ENCODE peak calls at places on chromosomes 13 and 19, in five cellular contexts. V is effector memory CD4-positive, alpha-beta T cell; O is CD8-positive, alpha-beta T cell; Q is IMR-90; H is right lobe of liver. B is an unnamed sample. For H3K4me1 and H3K27me3, the result is how much of the 10 kb centered on the place peaks cover.

GRCh38 chr19:40933025-40933424 is 51.0 kb upstream of the CYP2A7 start:
- DNase-seq in V (no peak), O (no peak), Q (no peak), H (no peak), B (no peak)

GRCh38 chr19:32317045-32317444 is 28.4 kb upstream of the ZNF507 start:
- DNase-seq in V (no peak), O (no peak), Q (no peak), H (no peak), B (no peak)

GRCh38 chr13:54484166-54484565 is 1455.6 kb downstream of the OLFM4 start:
- DNase-seq in V (no peak), O (no peak), Q (no peak), H (no peak), B (no peak)

GRCh38 chr13:48268019-48268418 is 35.0 kb downstream of the ITM2B start:
- DNase-seq in V (no peak), O (no peak), Q (no peak), H (no peak), B (no peak)

GRCh38 chr19:34574704-34575103 is 93.1 kb downstream of the WTIP start:
- DNase-seq in V (no peak), O (no peak), Q (no peak), H (no peak), B (no peak)

GRCh38 chr19:18833849-18834643 is 2.3 kb downstream of the UPF1 start:
- DNase-seq in V (no peak), O (no peak), Q (no peak), H (no peak), B (no peak)

GRCh38 chr13:112119192-112120030 is 52.5 kb downstream of the SOX1 start:
- DNase-seq in V (no peak), O (no peak), Q (no peak), H (no peak), B (no peak)

GRCh38 chr19:1019980-1020867 is 699 bp downstream of the TMEM259 start:
- DNase-seq in V (no peak), O (no peak), Q (no peak), H (peak), B (no peak)

GRCh38 chr13:86892330-86892729 is 778.8 kb upstream of the SLITRK5 start:
- DNase-seq in V (no peak), O (no peak), Q (peak), H (no peak), B (no peak)

GRCh38 chr13:104015646-104016396 is 949.6 kb upstream of the SLC10A2 start:
- DNase-seq in V (no peak), O (no peak), Q (peak), H (no peak), B (no peak)

GRCh38 chr19:29531458-29532025 is 5.7 kb downstream of the VSTM2B start:
- DNase-seq in V (no peak), O (no peak), Q (no peak), H (peak), B (peak)

GRCh38 chr13:43757266-43757665 is 29.5 kb downstream of the ENOX1 start:
- DNase-seq in V (no peak), O (no peak), Q (no peak), H (no peak), B (no peak)

GRCh38 chr19:45681391-45682015 is 10.2 kb downstream of the SNRPD2 start:
- DNase-seq in V (peak), O (peak), Q (peak), H (peak), B (peak)

GRCh38 chr19:34359954-34360315 is 5.1 kb upstream of the GPI start:
- DNase-seq in V (no peak), O (no peak), Q (no peak), H (no peak), B (no peak)

GRCh38 chr13:63942372-63942771 is 2526.7 kb upstream of the PCDH20 start:
- DNase-seq in V (no peak), O (no peak), Q (peak), H (no peak), B (no peak)

GRCh38 chr13:38866649-38867048 is 124.0 kb downstream of the STOML3 start:
- DNase-seq in V (no peak), O (no peak), Q (no peak), H (no peak), B (no peak)

GRCh38 chr13:111204438-111205177 is 89.5 kb downstream of the ARHGEF7 start:
- DNase-seq in V (no peak), O (no peak), Q (peak), H (no peak), B (peak)

GRCh38 chr13:42477588-42478190 is 96.3 kb upstream of the TNFSF11 start:
- DNase-seq in V (no peak), O (no peak), Q (no peak), H (no peak), B (no peak)

GRCh38 chr13:114056205-114057013 is 76.0 kb downstream of the RASA3 start:
- DNase-seq in V (no peak), O (no peak), Q (no peak), H (no peak), B (no peak)
- H3K4me1 ChIP-seq in V (under half), O (half or more), Q (under half), H (under half), B (under half)

GRCh38 chr13:30363725-30364124 is 56.4 kb upstream of the KATNAL1 start:
- DNase-seq in V (no peak), O (no peak), Q (no peak), H (no peak), B (no peak)

GRCh38 chr13:30364876-30365275 is 57.4 kb upstream of the UBE2L5 start:
- DNase-seq in V (no peak), O (no peak), Q (peak), H (no peak), B (no peak)

GRCh38 chr13:30362869-30363268 is 55.5 kb upstream of the KATNAL1 start:
- DNase-seq in V (no peak), O (no peak), Q (no peak), H (no peak), B (no peak)

GRCh38 chr13:30362005-30362788 is 54.8 kb upstream of the KATNAL1 start:
- DNase-seq in V (no peak), O (no peak), Q (no peak), H (no peak), B (no peak)

DNA sequence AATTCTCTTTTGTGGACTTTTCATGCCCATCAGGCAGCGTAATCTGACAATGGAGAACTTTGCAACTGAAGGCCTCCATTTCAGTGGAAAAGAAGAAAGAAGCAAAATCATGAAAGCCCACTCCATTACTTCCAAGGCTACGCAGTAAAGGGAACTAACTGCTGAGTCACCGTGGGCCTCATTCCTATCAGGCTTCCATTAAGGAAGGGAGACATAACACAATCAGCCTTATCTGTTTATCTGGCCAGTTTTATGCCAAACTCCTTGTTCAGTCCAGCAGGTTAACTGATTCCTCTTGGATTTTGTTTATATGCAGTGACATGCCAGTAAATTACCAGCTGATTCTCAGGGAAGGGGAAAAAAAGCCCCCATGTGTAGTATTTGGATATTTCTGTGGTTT is 56.8 kb upstream of the KATNAL1 start:
- DNase-seq in V (no peak), O (no peak), Q (peak), H (no peak), B (no peak)
- H3K27ac ChIP-seq in V (no peak), O (no peak), Q (peak), H (peak), B (no peak)

DNA sequence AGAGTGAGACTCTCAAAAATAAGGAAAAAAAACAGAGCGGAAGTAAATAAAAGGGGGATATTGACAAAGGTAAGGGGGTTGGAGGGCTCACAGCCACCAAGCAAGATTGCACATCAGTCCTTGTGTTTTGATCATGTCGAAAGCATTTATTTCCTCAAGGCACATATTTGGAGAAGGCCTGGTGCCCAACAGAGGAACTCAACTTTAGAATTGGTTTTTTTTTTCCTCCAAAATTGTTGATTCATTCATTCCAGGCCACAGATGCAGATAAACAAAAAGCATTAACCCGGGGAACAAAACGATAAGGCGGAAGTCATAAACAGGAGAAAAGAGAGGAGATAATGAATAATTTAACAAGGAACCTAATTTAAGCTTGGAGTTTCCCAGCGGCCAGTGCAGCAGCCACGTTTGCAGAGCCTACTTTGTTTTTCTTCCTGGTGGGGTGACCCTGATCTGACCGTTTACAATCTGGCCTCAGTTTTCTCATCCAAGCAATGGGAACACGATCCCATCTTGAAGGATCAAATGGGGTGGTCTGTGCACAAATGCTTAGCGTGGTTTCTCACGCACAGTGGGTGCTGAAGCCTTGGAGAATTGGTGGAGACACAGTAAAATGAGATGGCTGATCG is 2.1 kb upstream of the PTPRS start:
- DNase-seq in V (no peak), O (no peak), Q (no peak), H (no peak), B (no peak)
- H3K27me3 ChIP-seq in V (under half), O (under half), Q (under half), H (under half), B (under half)

DNA sequence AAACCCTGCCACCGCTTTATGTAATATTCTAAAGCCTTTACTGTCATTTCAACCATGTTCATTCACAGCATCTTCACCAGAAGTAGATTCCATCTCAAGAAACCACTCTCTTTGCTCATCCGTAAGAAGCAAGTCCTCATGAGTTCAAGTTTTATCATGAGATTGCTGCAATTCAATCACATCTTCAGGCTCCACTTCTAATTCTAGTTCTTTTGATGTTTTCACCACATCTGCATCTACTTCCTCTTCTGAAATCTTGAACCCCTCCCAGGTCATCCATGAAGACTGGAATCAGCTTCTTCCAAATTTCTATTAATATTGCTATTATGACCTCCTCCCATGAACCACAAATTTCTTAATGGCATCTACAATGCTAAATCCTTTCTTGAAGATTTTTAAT is 83.9 kb downstream of the FOXO1 start:
- DNase-seq in V (no peak), O (no peak), Q (no peak), H (no peak), B (no peak)
- H3K4me1 ChIP-seq in V (under half), O (half or more), Q (under half), H (under half), B (under half)

DNA sequence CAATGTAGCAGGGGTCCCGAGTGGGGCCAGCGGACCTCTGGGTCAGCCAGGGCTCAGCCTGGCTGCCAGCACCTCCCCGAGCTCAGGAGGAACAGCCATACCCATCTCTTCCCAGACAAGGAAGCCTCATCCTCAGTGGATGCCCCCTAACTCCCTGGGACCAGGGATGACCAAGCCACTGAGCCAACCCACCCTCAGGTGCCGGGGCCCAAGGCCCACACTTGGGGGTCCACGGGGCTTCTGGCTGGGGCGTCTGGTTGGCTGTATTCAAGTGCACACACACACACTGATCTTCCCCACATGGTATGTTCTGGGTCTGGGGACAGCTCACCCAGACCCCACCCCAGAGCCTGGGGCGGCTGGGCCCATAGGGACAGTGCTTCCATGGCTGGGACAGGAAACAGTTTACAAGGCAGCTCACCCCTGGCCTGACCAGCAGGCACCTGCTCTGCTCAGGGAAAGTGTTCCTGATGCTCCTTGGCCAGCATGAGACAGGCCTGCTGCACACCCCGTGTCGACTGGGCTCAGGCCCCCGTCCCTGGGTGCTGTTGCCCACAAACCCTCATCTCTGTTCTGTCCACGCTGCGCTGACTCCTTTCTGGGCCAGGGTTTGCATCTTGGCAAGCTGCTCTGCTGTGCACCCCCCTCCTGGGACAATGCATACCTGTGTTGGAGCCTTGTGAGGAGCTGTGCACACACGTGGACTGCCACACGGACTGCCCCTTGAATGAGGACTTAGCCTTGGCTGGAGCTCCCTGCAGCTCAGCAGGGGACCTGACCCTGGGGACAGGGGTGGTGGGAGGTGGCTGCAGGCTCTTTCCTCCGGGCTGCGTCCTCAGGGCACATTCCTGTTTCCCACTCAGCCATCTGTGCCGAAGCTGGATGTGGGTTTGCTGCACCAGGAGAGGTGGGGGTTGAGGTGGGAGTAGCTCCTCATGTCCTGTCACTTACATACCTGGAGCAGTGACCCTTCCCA is 7.9 kb downstream of the RAB11B start:
- DNase-seq in V (no peak), O (no peak), Q (no peak), H (peak), B (no peak)
- H3K27ac ChIP-seq in V (no peak), O (no peak), Q (no peak), H (no peak), B (no peak)

GRCh38 chr19:39083599-39083982 is 577 bp upstream of the ACP7 start:
- DNase-seq in V (no peak), O (no peak), Q (no peak), H (no peak), B (no peak)

GRCh38 chr19:39086401-39086800 is 2.2 kb downstream of the ACP7 start:
- DNase-seq in V (no peak), O (no peak), Q (no peak), H (no peak), B (no peak)

GRCh38 chr19:39083983-39084731 is at the start of gene ACP7:
- DNase-seq in V (no peak), O (peak), Q (no peak), H (no peak), B (no peak)

GRCh38 chr19:39084732-39085080 is 538 bp downstream of the ACP7 start:
- DNase-seq in V (no peak), O (no peak), Q (no peak), H (no peak), B (no peak)

DNA sequence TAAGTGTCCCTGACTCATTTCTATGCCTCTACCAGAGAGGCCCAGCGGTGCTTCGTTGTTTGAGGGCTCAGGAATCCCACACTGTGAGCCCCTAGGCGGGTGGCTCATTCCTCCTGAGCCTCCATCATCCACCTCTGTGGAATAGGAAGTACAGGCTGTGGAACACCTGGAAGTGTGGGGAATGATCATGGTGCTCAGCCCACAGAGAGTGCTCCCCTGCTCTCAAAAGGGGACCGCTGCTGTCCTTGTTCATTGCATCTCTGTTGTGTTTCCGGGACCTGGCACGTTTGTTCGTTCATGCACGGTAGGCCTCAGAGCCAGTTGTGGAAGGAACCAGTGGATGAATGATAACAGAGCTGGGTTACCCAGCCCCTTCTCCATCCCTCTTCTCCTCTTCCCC is 1.2 kb downstream of the ACP7 start:
- DNase-seq in V (no peak), O (no peak), Q (no peak), H (no peak), B (no peak)
- H3K27me3 ChIP-seq in V (under half), O (under half), Q (half or more), H (under half), B (half or more)

GRCh38 chr19:38699027-38699346 is 45.3 kb downstream of the CAPN12 start:
- DNase-seq in V (no peak), O (no peak), Q (no peak), H (no peak), B (no peak)

GRCh38 chr19:38699647-38700349 is 44.5 kb downstream of the CAPN12 start:
- DNase-seq in V (no peak), O (no peak), Q (no peak), H (no peak), B (peak)

GRCh38 chr19:38697641-38698071 is 46.6 kb downstream of the CAPN12 start:
- DNase-seq in V (no peak), O (no peak), Q (no peak), H (no peak), B (peak)

GRCh38 chr19:38697197-38697596 is 47.1 kb downstream of the CAPN12 start:
- DNase-seq in V (no peak), O (no peak), Q (no peak), H (no peak), B (no peak)

DNA sequence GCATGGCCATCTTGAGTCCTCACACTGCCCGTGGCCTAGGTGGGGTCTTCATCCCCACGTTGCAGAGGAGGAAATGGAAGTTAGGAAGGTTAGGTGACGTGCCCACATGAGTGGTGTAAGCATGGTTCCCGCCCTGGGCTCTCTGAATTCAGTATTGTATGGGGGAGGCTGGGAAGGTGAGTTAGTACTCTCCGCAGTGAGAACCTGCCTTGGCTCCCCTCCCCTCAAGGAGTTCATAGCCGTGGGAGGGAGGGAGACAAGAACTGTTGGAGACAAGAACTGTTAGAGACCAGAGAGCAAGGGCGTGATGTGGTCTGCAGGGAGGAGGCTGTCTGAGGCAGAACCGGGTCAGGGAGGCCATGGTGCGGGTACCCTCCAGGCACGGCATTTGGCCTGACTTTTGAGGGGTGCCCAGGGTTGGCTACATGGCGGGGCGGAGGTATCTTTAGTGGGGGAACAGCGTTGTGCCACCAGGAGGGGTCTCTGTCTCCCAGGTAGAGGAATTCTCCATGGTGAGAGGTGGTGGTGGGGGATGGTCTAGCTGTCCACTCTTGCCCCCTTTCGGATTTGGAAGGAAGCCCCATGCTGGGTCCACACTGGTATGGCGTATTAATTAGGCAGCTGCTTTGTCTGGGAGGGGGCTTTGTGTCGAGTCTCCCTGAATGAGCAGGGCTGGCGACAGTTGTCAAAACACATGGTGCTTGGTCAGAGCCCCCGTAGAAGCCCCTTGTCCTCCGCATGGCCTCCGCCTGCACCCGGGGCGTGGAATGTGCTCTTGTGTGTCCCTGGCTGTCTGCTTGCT is 45.8 kb downstream of the CAPN12 start:
- DNase-seq in V (no peak), O (no peak), Q (no peak), H (no peak), B (no peak)
- H3K4me1 ChIP-seq in V (under half), O (under half), Q (under half), H (under half), B (half or more)

GRCh38 chr19:35909684-35910035 is 1.6 kb upstream of the TYROBP start:
- DNase-seq in V (no peak), O (no peak), Q (no peak), H (peak), B (no peak)
- H3K27ac ChIP-seq in V (no peak), O (no peak), Q (no peak), H (peak), B (peak)